ENCODE peak calls at places on chromosomes 11 and 22, in six cellular contexts. D is K562, G is esophagus muscularis mucosa, V is H1, Y is ovary, M is SK-N-SH. B is an unnamed sample.
A peak's percentile ranks its signal among the peaks of the same experiment; 100 is the strongest.

GRCh38 chr11:20647976-20648565 is 21.3 kb upstream of the NELL1 start:
- DNase-seq in D (peak; percentile 66), G (no peak), Y (no peak), V (no peak), M (peak; percentile 74), B (peak; percentile 23)

GRCh38 chr11:396948-397548 is 3.0 kb downstream of the PKP3 start:
- DNase-seq in G (no peak), D (no peak), Y (peak; percentile 78), M (peak; percentile 95), V (no peak), B (peak; percentile 58)

GRCh38 chr22:20296598-20296997 is 23.3 kb downstream of the DGCR6L start:
- DNase-seq in V (no peak), Y (no peak), M (no peak), G (no peak), D (no peak), B (no peak)

GRCh38 chr11:34680206-34680605 is 59.3 kb downstream of the EHF start:
- DNase-seq in Y (no peak), D (no peak), M (no peak), V (no peak), G (no peak), B (no peak)

GRCh38 chr11:58028687-58029411 is 1.9 kb upstream of the OR6Q1 start:
- DNase-seq in V (no peak), M (no peak), Y (no peak), D (no peak), G (no peak), B (no peak)

GRCh38 chr22:17077255-17077654 is 7.5 kb upstream of the IL17RA start:
- DNase-seq in Y (no peak), G (no peak), M (no peak), V (no peak), D (no peak), B (no peak)

GRCh38 chr11:73493838-73494598 is 103.9 kb downstream of the FAM168A start:
- DNase-seq in G (no peak), Y (no peak), M (no peak), D (no peak), V (peak; percentile 46), B (no peak)

GRCh38 chr11:118001494-118001971 is 15.3 kb downstream of the IL10RA start:
- DNase-seq in D (peak; percentile 61), V (no peak), Y (no peak), M (no peak), G (no peak), B (no peak)

GRCh38 chr11:43359432-43359818 is 705 bp downstream of the TTC17 start:
- DNase-seq in V (no peak), G (no peak), D (peak; percentile 57), Y (no peak), M (peak; percentile 51), B (peak; percentile 30)

GRCh38 chr22:44522526-44523170 is 24.6 kb upstream of the RTL6 start:
- DNase-seq in M (no peak), G (peak; percentile 77), D (no peak), Y (no peak), V (no peak), B (no peak)

GRCh38 chr11:125494601-125494986 is 1.5 kb downstream of the FEZ1 start:
- DNase-seq in Y (no peak), G (no peak), M (no peak), V (no peak), D (no peak), B (no peak)

GRCh38 chr11:66713746-66714480 is 15.1 kb downstream of the SPTBN2 start:
- DNase-seq in D (no peak), M (no peak), Y (no peak), G (no peak), V (no peak), B (no peak)

GRCh38 chr11:30585067-30585891 is 874 bp downstream of the MPPED2 start:
- DNase-seq in M (peak; percentile 79), D (no peak), Y (peak; percentile 11), G (no peak), V (no peak), B (no peak)

GRCh38 chr22:23389271-23390071 is 190.6 kb downstream of the IGLL1 start:
- DNase-seq in G (no peak), M (no peak), D (no peak), V (no peak), Y (no peak), B (no peak)

GRCh38 chr22:35683560-35683959 is 34.1 kb upstream of the APOL5 start:
- DNase-seq in G (no peak), M (no peak), Y (no peak), V (no peak), D (no peak), B (no peak)

GRCh38 chr11:1869427-1870325 is 16.8 kb downstream of the LSP1 start:
- DNase-seq in Y (no peak), M (no peak), G (no peak), D (peak; percentile 43), V (no peak), B (no peak)

GRCh38 chr11:100890779-100891178 is 203.7 kb downstream of the ARHGAP42 start:
- DNase-seq in V (no peak), G (no peak), Y (no peak), M (no peak), D (no peak), B (no peak)

GRCh38 chr11:107018274-107018901 is at the start of gene GUCY1A2:
- DNase-seq in M (peak; percentile 62), Y (peak; percentile 21), G (no peak), V (no peak), D (no peak), B (no peak)

GRCh38 chr11:59011672-59012071 is 72.4 kb downstream of the GLYATL1 start:
- DNase-seq in Y (no peak), M (no peak), D (no peak), G (no peak), V (peak; percentile 27), B (no peak)

GRCh38 chr22:23501708-23502107 is 78.4 kb downstream of the IGLL1 start:
- DNase-seq in M (peak; percentile 40), V (no peak), G (no peak), D (no peak), Y (peak; percentile 28), B (no peak)

GRCh38 chr11:76694664-76695063 is 24.1 kb upstream of the LRRC32 start:
- DNase-seq in Y (no peak), D (no peak), M (no peak), G (no peak), V (no peak), B (no peak)

GRCh38 chr22:19383292-19383691 is 48.2 kb downstream of the HIRA start:
- DNase-seq in Y (no peak), M (no peak), V (no peak), G (no peak), D (no peak), B (no peak)

GRCh38 chr11:109605006-109605405 is 183.0 kb downstream of the C11orf87 start:
- DNase-seq in Y (no peak), M (no peak), D (no peak), G (no peak), V (no peak), B (no peak)

GRCh38 chr11:58060939-58061672 is 30.4 kb downstream of the OR6Q1 start:
- DNase-seq in V (no peak), D (no peak), M (no peak), Y (no peak), G (peak; percentile 60), B (no peak)

GRCh38 chr22:45242778-45243191 is 2.1 kb upstream of the KIAA0930 start:
- DNase-seq in Y (no peak), G (no peak), M (no peak), V (no peak), D (peak; percentile 6), B (peak; percentile 56)

GRCh38 chr11:64056213-64056785 is 20.6 kb downstream of the FLRT1 start:
- DNase-seq in D (no peak), G (no peak), V (no peak), M (peak; percentile 62), Y (no peak), B (no peak)

GRCh38 chr11:95005642-95006041 is 19.4 kb upstream of the KDM4E start:
- DNase-seq in G (no peak), M (no peak), Y (no peak), V (no peak), D (no peak), B (no peak)
- TF ChIP-seq EP300 in G (no peak), M (no peak), Y (no peak), V (no peak), D (no peak), B (no peak)

GRCh38 chr22:49426098-49426497 is 401.6 kb downstream of the BRD1 start:
- DNase-seq in G (no peak), V (no peak), Y (no peak), D (no peak), M (no peak), B (no peak)
- TF ChIP-seq EP300 in G (no peak), V (no peak), Y (no peak), D (no peak), M (no peak), B (no peak)

GRCh38 chr22:40396882-40397281 is 26.5 kb downstream of the SGSM3 start:
- DNase-seq in D (no peak), G (no peak), V (no peak), M (peak; percentile 75), Y (no peak), B (peak; percentile 85)

GRCh38 chr22:40394607-40395006 is 24.2 kb downstream of the SGSM3 start:
- DNase-seq in D (no peak), V (no peak), Y (no peak), G (no peak), M (no peak), B (no peak)

GRCh38 chr22:40392618-40393017 is 22.2 kb downstream of the SGSM3 start:
- DNase-seq in M (no peak), D (no peak), V (no peak), G (no peak), Y (no peak), B (no peak)

GRCh38 chr22:40397436-40397835 is 27.0 kb downstream of the SGSM3 start:
- DNase-seq in V (no peak), M (no peak), Y (no peak), D (no peak), G (no peak), B (no peak)

GRCh38 chr22:40395607-40396006 is 25.2 kb downstream of the SGSM3 start:
- DNase-seq in V (no peak), M (no peak), D (no peak), Y (no peak), G (no peak), B (no peak)
- TF ChIP-seq EP300 in V (no peak), M (no peak), D (no peak), Y (no peak), G (no peak), B (no peak)

DNA sequence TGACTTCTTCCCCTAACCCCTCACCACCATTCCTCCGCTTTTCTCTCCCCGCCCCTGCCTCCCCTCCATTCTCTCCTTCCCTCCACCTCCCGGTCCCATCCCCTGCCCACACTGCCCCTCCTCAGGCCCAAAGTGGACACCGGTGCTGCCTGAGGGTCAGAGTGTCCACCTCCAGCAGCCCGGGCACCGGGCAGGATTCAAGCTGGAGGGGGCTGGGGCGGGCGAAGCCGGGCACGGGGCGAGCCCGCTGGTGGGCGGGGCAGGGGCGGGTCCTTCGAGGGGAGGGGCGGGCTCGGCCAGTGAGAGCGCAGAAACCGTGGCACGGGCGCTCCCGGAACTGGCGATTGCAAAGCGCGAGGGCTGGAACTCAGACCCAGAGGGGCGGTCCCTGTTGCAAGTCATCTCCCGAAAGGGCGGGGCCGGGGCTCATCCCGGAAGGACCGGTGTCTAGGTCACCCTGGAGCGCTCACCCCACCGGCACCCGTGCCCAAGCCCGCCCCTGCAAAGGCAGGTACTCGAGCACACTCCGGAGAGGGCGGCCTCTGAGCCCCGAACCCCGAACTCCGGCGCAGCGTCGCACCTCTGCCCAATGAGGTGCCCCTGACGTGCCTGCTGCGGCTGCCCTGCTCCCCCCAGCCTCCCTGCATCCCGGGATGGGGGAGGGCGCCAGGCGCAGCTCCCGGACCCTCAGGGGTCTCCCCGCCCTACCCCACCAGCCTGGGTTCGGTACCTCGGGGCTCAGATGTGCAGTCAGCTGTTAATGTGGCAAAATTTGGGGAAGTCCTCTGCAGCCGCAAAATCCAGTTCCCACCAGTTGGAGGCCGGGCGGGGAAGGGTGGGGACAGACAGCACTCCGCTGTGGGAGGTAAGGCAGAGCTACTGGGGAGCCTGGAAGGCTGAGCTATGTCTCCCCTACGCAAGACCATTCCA is 16.5 kb upstream of the CDKN1C start:
- DNase-seq in V (peak; percentile 73), M (peak; percentile 98), Y (peak; percentile 93), D (peak; percentile 98), G (peak; percentile 99), B (peak; percentile 99)
- TF ChIP-seq EP300 in V (no peak), M (no peak), Y (peak; percentile 31), D (no peak), G (peak; percentile 21), B (peak; percentile 59)